ENCODE peak calls at places on chromosomes 16 and 17, in nine cellular contexts. O is mucosa of descending colon, L is endothelial cell of umbilical vein, M is left ventricle myocardium inferior, X is fibroblast of the aortic adventitia, K is right atrium auricular region, B is AG09309, D is endodermal cell, G is K562. I is an unnamed sample.
A peak's percentile ranks its signal among the peaks of the same experiment; 100 is the strongest.

GRCh38 chr17:20266806-20267458 is 200.4 kb downstream of the LGALS9B start:
- DNase-seq in O (no peak), L (no peak), M (no peak), X (peak; percentile 37), K (no peak), B (peak; percentile 31), D (peak; percentile 35), G (peak; percentile 33), I (peak; percentile 34)

GRCh38 chr16:87176735-87177134 is 140.5 kb downstream of the C16orf95 start:
- DNase-seq in O (no peak), L (no peak), M (no peak), X (no peak), K (no peak), B (no peak), D (no peak), G (no peak), I (no peak)

GRCh38 chr16:57041182-57042156 is 50.9 kb upstream of the CPNE2 start:
- DNase-seq in O (peak; percentile 50), L (no peak), M (no peak), X (no peak), K (no peak), B (no peak), D (no peak), G (no peak), I (no peak)

GRCh38 chr17:4635823-4636375 is 5.6 kb downstream of the ALOX15 start:
- DNase-seq in O (no peak), L (no peak), M (no peak), X (no peak), K (no peak), B (no peak), D (peak; percentile 75), G (no peak), I (no peak)

GRCh38 chr16:88454315-88455057 is 1.4 kb downstream of the ZFPM1 start:
- DNase-seq in O (peak; percentile 47), L (peak; percentile 8), M (no peak), X (no peak), K (no peak), B (no peak), D (peak; percentile 72), G (no peak), I (no peak)

GRCh38 chr17:59837362-59838195 is 55.2 kb downstream of the TUBD1 start:
- DNase-seq in O (peak; percentile 88), L (peak; percentile 99), M (no peak), X (peak; percentile 100), K (peak; percentile 82), B (peak; percentile 100), D (peak; percentile 88), G (peak; percentile 74), I (peak; percentile 100)

GRCh38 chr16:1474471-1474795 is 395 bp downstream of the CLCN7 start:
- DNase-seq in O (no peak), L (no peak), M (no peak), X (no peak), K (no peak), B (no peak), D (no peak), G (no peak), I (no peak)

GRCh38 chr16:67265834-67266233 is 13.5 kb upstream of the PLEKHG4 start:
- DNase-seq in O (no peak), L (no peak), M (no peak), X (no peak), K (no peak), B (no peak), D (no peak), G (no peak), I (no peak)

GRCh38 chr17:49193513-49194296 is 16.7 kb downstream of the GNGT2 start:
- DNase-seq in O (peak; percentile 75), L (peak; percentile 73), M (no peak), X (peak; percentile 59), K (peak; percentile 69), B (no peak), D (peak; percentile 86), G (peak; percentile 60), I (peak; percentile 39)

GRCh38 chr17:40607641-40608040 is 40.0 kb downstream of the SMARCE1 start:
- DNase-seq in O (no peak), L (no peak), M (no peak), X (no peak), K (no peak), B (no peak), D (no peak), G (no peak), I (no peak)

GRCh38 chr17:52134641-52135040 is 23.9 kb downstream of the CA10 start:
- DNase-seq in O (no peak), L (no peak), M (no peak), X (no peak), K (no peak), B (no peak), D (no peak), G (no peak), I (no peak)

GRCh38 chr16:17138801-17139200 is 332.0 kb downstream of the XYLT1 start:
- DNase-seq in O (no peak), L (no peak), M (no peak), X (peak; percentile 11), K (no peak), B (no peak), D (peak; percentile 83), G (peak; percentile 65), I (no peak)

GRCh38 chr16:85055503-85056210 is 28.1 kb downstream of the KIAA0513 start:
- DNase-seq in O (peak; percentile 71), L (peak; percentile 72), M (no peak), X (peak; percentile 78), K (peak; percentile 69), B (peak; percentile 5), D (no peak), G (no peak), I (peak; percentile 11)

DNA sequence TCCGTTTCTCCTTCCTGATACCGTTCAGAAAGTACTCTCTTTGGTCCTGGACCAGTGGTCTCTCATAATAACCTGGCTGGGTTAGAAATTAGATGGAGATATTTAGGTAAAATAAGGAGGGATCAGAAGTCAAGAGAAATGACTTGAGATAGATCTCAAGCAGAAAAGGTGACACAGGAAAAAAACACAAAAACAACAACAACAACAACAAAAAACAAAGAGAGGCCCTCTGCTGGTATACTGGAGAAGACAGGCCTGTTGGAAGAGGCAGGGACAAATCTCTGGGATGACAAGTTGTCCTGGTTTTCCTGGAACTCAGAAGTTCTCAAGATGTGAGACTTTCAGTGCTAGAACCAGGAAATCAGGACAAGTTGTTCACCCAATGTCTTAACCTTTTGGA is 430.5 kb downstream of the SHISA9 start:
- DNase-seq in O (no peak), L (no peak), M (no peak), X (no peak), K (no peak), B (no peak), D (peak; percentile 59), G (no peak), I (no peak)
- TF ChIP-seq CTCF in O (no peak), L (no peak), M (no peak), X (no peak), K (no peak), B (no peak), D (peak; percentile 76), G (no peak), I (peak; percentile 15)

DNA sequence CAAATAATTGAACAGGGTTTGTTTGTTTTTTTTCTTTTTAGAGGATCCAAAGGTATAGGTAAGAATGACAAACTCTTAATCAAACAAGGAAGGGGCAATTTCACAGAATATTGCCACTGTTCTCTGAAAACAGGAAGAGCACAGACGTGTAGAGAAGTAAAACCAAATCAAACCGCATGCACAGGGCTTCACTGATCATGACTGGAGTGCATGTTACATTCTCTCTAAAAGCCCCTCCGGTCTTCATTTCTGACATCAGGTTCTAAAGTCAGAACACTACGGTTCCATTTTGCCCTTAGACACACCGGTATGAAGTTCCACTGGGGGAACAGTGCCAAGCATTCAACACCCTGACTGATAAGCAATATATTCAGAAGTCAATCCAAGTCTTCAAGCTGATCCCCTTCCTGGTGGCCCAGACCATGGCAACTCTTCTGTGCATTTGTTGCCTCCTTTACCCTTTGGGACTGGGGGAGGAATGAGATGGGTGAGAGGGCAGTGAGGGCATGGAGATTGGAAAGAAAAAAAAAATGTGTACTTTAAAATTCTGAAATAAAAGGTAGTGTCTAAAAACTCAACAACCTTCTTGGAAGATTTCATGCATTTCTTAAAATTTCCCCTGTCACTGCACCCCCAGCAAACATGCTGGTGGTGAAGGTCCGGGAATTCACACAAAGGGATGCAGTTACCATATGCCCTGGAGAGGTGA is 1.4 kb downstream of the MMD start:
- DNase-seq in O (peak; percentile 39), L (no peak), M (no peak), X (no peak), K (no peak), B (no peak), D (no peak), G (no peak), I (no peak)
- H3K4me3 ChIP-seq in O (no peak overlapping the region), L (peak overlapping the region; percentile 92), M (peak overlapping the region; percentile 85), X (peak overlapping the region; percentile 88), K (peak overlapping the region; percentile 92), B (peak overlapping the region; percentile 92), D (peak overlapping the region; percentile 91), G (peak overlapping the region; percentile 71), I (peak overlapping the region; percentile 84)

DNA sequence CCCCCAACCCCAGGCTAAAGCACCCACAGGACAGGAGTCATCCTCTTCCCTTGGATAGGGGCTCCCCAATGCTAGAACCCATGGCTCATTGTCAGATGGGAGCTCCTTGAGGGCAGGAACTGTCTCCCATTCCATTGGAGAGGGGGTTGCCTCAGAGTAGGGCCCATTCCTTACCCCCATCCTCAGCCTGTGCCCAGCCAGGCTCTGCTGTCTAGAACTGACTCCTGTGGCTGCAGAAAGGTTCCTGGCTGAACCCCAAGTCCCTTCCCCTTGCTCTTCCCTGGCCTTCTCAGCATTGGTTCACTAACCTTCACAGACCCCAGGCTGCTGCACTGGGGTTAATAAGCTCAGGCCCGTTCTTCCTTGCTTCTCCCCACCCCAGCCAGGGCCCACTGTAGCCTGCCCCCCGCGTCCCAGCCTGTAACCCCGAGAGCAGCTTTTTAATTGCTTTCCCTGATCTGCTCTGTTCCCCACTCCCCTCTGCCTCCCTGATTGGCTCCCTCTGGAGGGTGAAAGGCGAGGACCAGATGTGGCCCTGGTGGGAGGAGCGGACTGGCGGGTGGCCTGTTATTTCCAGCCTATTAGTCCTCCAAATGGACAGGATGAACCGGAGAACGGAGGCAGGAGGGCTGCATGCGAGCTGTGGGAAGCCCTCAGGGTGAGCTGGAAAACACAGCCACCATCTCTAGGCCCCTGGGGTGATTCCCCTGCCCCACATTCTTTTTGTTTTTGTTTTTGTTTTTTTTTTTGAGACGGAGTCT is 6.0 kb upstream of the GFAP start:
- DNase-seq in O (no peak), L (no peak), M (peak; percentile 60), X (no peak), K (no peak), B (no peak), D (peak; percentile 86), G (peak; percentile 74), I (no peak)
- TF ChIP-seq CTCF in O (no peak), L (no peak), M (no peak), X (no peak), K (no peak), B (no peak), D (no peak), G (peak; percentile 20), I (no peak)

DNA sequence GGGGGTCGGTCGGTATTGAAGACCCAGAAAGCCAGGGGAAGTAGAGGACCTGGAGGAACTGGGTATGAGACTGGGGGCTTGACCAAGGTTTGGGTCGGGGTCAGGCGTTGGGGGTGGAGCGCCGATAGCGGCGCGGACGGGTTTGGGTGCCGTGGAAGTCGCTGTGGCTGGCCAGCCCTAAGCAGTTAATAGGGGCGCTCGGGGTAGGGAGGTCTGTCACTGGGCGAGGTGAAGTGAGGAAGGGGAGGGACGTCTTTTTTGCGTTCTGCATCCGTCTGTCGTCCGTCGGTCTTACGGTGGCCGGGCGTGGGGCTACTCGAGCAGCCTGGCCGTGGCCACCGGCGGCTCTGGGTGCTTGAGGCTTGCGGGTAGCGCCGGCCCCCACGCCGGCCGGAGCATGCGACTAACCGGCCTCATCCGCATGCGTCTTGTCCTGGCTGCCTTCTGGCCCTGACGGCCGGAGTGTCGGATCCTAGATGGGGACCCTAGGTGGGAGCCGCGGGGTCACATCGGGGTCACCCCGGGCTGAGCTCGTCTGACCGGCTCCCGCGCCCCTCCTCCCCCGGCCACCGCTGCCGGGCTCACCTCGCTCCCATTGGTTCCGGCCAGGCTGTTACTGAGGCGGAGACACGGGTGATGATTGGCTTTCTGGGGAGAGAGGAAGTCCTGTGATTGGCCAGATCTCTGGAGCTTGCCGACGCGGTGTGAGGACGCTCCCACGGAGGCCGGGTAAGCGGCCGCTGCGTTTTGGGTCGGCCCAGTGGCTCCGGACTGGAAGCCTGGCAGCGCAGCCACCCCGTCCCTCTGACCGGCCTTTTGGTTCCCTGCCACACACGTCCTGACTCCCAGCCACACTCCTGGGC is 10.3 kb upstream of the TMEM88 start:
- DNase-seq in O (peak; percentile 91), L (peak; percentile 92), M (peak; percentile 88), X (peak; percentile 95), K (peak; percentile 97), B (no peak), D (peak; percentile 99), G (peak; percentile 76), I (peak; percentile 83)
- H3K4me3 ChIP-seq in O (peak overlapping the region; percentile 51), L (peak overlapping the region; percentile 45), M (peak overlapping the region; percentile 80), X (peak overlapping the region; percentile 85), K (peak overlapping the region; percentile 56), B (peak overlapping the region; percentile 83), D (peak overlapping the region; percentile 93), G (peak overlapping the region; percentile 76), I (peak overlapping the region; percentile 82)